ENCODE peak calls at places on chromosomes 12 and 14, in ten cellular contexts. V is fibroblast of the conjunctiva; W is body of pancreas; G is cardiac muscle cell; O is stimulated activated CD4-positive, alpha-beta T cell treated with anti-CD3 and anti-CD28 coated beads, TNF-alpha, amount 100 ng/mL, for 1 hour; X is memory B cell; K is SW480; Y is stimulated activated CD8-positive, alpha-beta memory T cell treated with anti-CD3 and anti-CD28 coated beads, Interleukin-2, amount 100 ng/mL, for 1 hour; M is WERI-Rb-1; H is NCI-H345. A is an unnamed sample.

GRCh38 chr12:14849664-14850063 is 6.3 kb upstream of the ART4 start:
- DNase-seq in K (no peak), O (no peak), Y (no peak), H (no peak), W (no peak), G (peak; percentile 79), M (no peak), X (no peak), V (no peak), A (no peak)

GRCh38 chr12:71581206-71581605 is 82.4 kb downstream of the ZFC3H1 start:
- DNase-seq in K (no peak), H (no peak), X (no peak), G (no peak), V (no peak), W (no peak), O (no peak), Y (no peak), M (no peak), A (no peak)

GRCh38 chr12:115044073-115044472 is 360.1 kb upstream of the TBX3 start:
- DNase-seq in O (no peak), K (peak; percentile 2), W (no peak), M (no peak), H (no peak), X (no peak), V (no peak), G (peak; percentile 13), Y (no peak), A (no peak)

GRCh38 chr12:93626160-93626559 is 51.0 kb upstream of the CRADD start:
- DNase-seq in W (no peak), Y (no peak), H (no peak), V (no peak), K (no peak), G (no peak), O (no peak), X (no peak), M (no peak), A (no peak)

GRCh38 chr12:31629756-31630732 is 29.4 kb upstream of the ETFBKMT start:
- DNase-seq in M (peak; percentile 42), Y (no peak), W (peak; percentile 52), K (no peak), O (no peak), G (peak; percentile 79), X (no peak), V (no peak), H (no peak), A (peak; percentile 1)

GRCh38 chr12:75479963-75480461 is 543 bp upstream of the GLIPR1 start:
- DNase-seq in W (no peak), K (no peak), V (no peak), M (no peak), O (no peak), X (no peak), H (no peak), G (peak; percentile 69), Y (no peak), A (no peak)

GRCh38 chr14:97697772-97698171 is 900.6 kb downstream of the VRK1 start:
- DNase-seq in W (no peak), Y (no peak), X (no peak), K (no peak), M (no peak), H (no peak), G (no peak), V (no peak), O (no peak), A (no peak)

GRCh38 chr12:115132145-115132544 is 448.2 kb upstream of the TBX3 start:
- DNase-seq in W (no peak), Y (no peak), X (no peak), K (no peak), M (no peak), H (no peak), G (peak; percentile 78), V (no peak), O (no peak), A (no peak)

GRCh38 chr12:3012786-3013185 is 53.6 kb downstream of the TEAD4 start:
- DNase-seq in X (no peak), M (no peak), V (no peak), W (no peak), O (no peak), Y (no peak), K (no peak), G (no peak), H (no peak), A (no peak)

GRCh38 chr14:99644723-99645544 is at the start of gene HHIPL1:
- DNase-seq in Y (no peak), X (no peak), K (no peak), O (no peak), H (no peak), G (peak; percentile 64), V (no peak), M (no peak), W (no peak), A (no peak)

GRCh38 chr12:120100630-120101029 is 15.9 kb downstream of the RAB35 start:
- DNase-seq in K (no peak), V (peak; percentile 28), M (no peak), H (no peak), X (no peak), Y (no peak), G (peak; percentile 63), O (no peak), W (peak; percentile 84), A (peak; percentile 76)

GRCh38 chr14:36214476-36215216 is 38.1 kb upstream of the PTCSC3 start:
- DNase-seq in W (no peak), X (no peak), G (no peak), H (no peak), M (no peak), K (no peak), O (no peak), V (no peak), Y (no peak), A (no peak)

GRCh38 chr12:130224613-130225012 is 62.3 kb downstream of the FZD10 start:
- DNase-seq in Y (no peak), G (no peak), H (no peak), X (no peak), M (peak; percentile 35), V (no peak), K (no peak), O (no peak), W (no peak), A (no peak)

GRCh38 chr12:117671734-117672133 is 297.1 kb downstream of the KSR2 start:
- DNase-seq in G (peak; percentile 0), M (peak; percentile 73), V (no peak), O (no peak), K (peak; percentile 9), Y (no peak), W (peak; percentile 20), H (peak; percentile 32), X (no peak), A (no peak)

GRCh38 chr14:70782361-70782760 is 27.0 kb downstream of the MAP3K9 start:
- DNase-seq in X (no peak), K (peak; percentile 13), W (no peak), V (no peak), Y (no peak), G (no peak), O (no peak), H (no peak), M (no peak), A (no peak)

A was measured in stomach.